ENCODE peak calls at places on chromosome 17, in nine cellular contexts. S is central memory CD8-positive, alpha-beta T cell; G is stimulated activated CD8-positive, alpha-beta memory T cell treated with anti-CD3 and anti-CD28 coated beads, Interleukin-15, amount 100 ng/mL, for 24 hours; O is cardiac fibroblast; A is activated CD4-positive, CD25-positive, alpha-beta regulatory T cell treated with anti-CD3 and anti-CD28 coated beads, Interleukin-2, amount 50 U/mL, for 16 hours; D is ovary; U is activated CD4-positive, alpha-beta T cell treated with anti-CD3 and anti-CD28 coated beads, Interleukin-2, amount 50 U/mL, for 4 hours; P is activated CD8-positive, alpha-beta T cell treated with anti-CD3 and anti-CD28 coated beads for 36 hours; J is NCI-H1105. Y is an unnamed sample.

GRCh38 chr17:76943781-76944213 is 75.6 kb downstream of the MGAT5B start:
- DNase-seq in A (no peak), D (no peak), P (no peak), G (no peak), J (peak; percentile 90), S (no peak), U (no peak), O (no peak), Y (no peak)

GRCh38 chr17:7252176-7253043 is at the start of gene ELP5:
- DNase-seq in J (peak; percentile 95), S (peak; percentile 83), O (peak; percentile 96), U (peak; percentile 81), D (peak; percentile 97), A (peak; percentile 81), G (peak; percentile 72), P (peak; percentile 96), Y (peak; percentile 45)

GRCh38 chr17:64694207-64694606 is 32.1 kb upstream of the SMURF2 start:
- DNase-seq in O (peak; percentile 69), P (no peak), J (no peak), S (no peak), A (no peak), G (no peak), D (peak; percentile 24), U (no peak), Y (peak; percentile 24)

GRCh38 chr17:77381731-77382130 is 241.0 kb downstream of the SEC14L1 start:
- DNase-seq in S (no peak), A (no peak), J (no peak), P (no peak), D (peak; percentile 24), O (no peak), U (no peak), G (no peak), Y (no peak)

GRCh38 chr17:45318561-45319230 is 1.9 kb upstream of the MAP3K14 start:
- DNase-seq in G (no peak), O (no peak), S (no peak), U (no peak), D (no peak), J (no peak), A (no peak), P (no peak), Y (no peak)

GRCh38 chr17:74217036-74217725 is 3.8 kb downstream of the TTYH2 start:
- DNase-seq in G (no peak), A (no peak), J (no peak), U (no peak), D (no peak), S (no peak), P (no peak), O (no peak), Y (no peak)

GRCh38 chr17:55053855-55054254 is 85.3 kb downstream of the STXBP4 start:
- DNase-seq in S (no peak), U (no peak), G (no peak), A (no peak), O (peak; percentile 27), D (no peak), J (no peak), P (no peak), Y (peak; percentile 25)

GRCh38 chr17:58228679-58229078 is 9.6 kb upstream of the MKS1 start:
- DNase-seq in A (no peak), P (no peak), D (no peak), S (no peak), O (no peak), G (no peak), U (no peak), J (no peak), Y (no peak)

GRCh38 chr17:48528153-48528912 is 2.5 kb downstream of the HOXB1 start:
- DNase-seq in A (no peak), J (no peak), S (no peak), D (no peak), G (no peak), U (no peak), P (no peak), O (no peak), Y (no peak)

GRCh38 chr17:39640493-39641118 is 3.7 kb downstream of the STARD3 start:
- DNase-seq in D (no peak), A (no peak), U (no peak), S (no peak), O (no peak), P (peak; percentile 30), G (no peak), J (no peak), Y (no peak)

GRCh38 chr17:73650147-73650546 is 5.9 kb upstream of the SDK2 start:
- DNase-seq in J (no peak), U (no peak), P (peak; percentile 41), A (no peak), S (no peak), D (no peak), G (no peak), O (no peak), Y (peak; percentile 47)

GRCh38 chr17:73278049-73278464 is 16.4 kb upstream of the CPSF4L start:
- DNase-seq in P (no peak), G (no peak), J (no peak), O (no peak), A (no peak), U (no peak), S (no peak), D (no peak), Y (no peak)

GRCh38 chr17:72334205-72334604 is 213.4 kb downstream of the SOX9 start:
- DNase-seq in A (no peak), S (no peak), D (no peak), U (no peak), P (no peak), O (peak; percentile 34), J (no peak), G (no peak), Y (no peak)

GRCh38 chr17:49197346-49197998 is 12.9 kb downstream of the GNGT2 start:
- DNase-seq in J (no peak), A (no peak), P (no peak), U (no peak), G (no peak), O (no peak), S (no peak), D (no peak), Y (no peak)

GRCh38 chr17:2982854-2983636 is 80.4 kb downstream of the OR1D5 start:
- DNase-seq in A (no peak), O (peak; percentile 94), U (no peak), S (no peak), D (peak; percentile 89), P (no peak), G (no peak), J (no peak), Y (no peak)

GRCh38 chr17:50681260-50682200 is 26.2 kb downstream of the ANKRD40 start:
- DNase-seq in U (no peak), J (no peak), P (no peak), A (no peak), D (no peak), G (no peak), O (peak; percentile 86), S (no peak), Y (peak; percentile 71)

GRCh38 chr17:57622886-57623433 is 122.1 kb downstream of the CCDC182 start:
- DNase-seq in J (no peak), S (no peak), U (peak; percentile 29), G (no peak), D (no peak), A (no peak), P (peak; percentile 42), O (peak; percentile 47), Y (no peak)

GRCh38 chr17:61575983-61576382 is 15.0 kb downstream of the NACA2 start:
- DNase-seq in U (no peak), S (no peak), O (no peak), P (no peak), D (no peak), A (no peak), J (no peak), G (no peak), Y (no peak)

GRCh38 chr17:82127704-82128103 is 29.7 kb upstream of the FASN start:
- DNase-seq in S (peak; percentile 19), U (no peak), A (no peak), O (no peak), P (peak; percentile 43), J (no peak), G (no peak), D (no peak), Y (no peak)

GRCh38 chr17:50346313-50347086 is 574 bp downstream of the XYLT2 start:
- DNase-seq in O (no peak), D (peak; percentile 65), U (peak; percentile 44), A (peak; percentile 17), P (peak; percentile 69), S (no peak), G (peak; percentile 26), J (no peak), Y (no peak)

GRCh38 chr17:280216-280615 is 72.4 kb downstream of the RPH3AL start:
- DNase-seq in J (no peak), A (no peak), U (no peak), D (peak; percentile 3), O (no peak), G (no peak), P (no peak), S (no peak), Y (no peak)

Y was measured in AML-193.